ENCODE peak calls at places on chromosomes 12 and 14, in five cellular contexts. One of them, this sample, is unnamed.

GRCh38 chr12:40971911-40972310 is 216.2 kb upstream of the PDZRN4 start:
- DNase-seq in tibial nerve: no peak
- DNase-seq in heart right ventricle: no peak
- DNase-seq in lower lobe of right lung: no peak
- DNase-seq in MM.1S: no peak
- DNase-seq in this sample: no peak

GRCh38 chr14:69059658-69060648 is 80.9 kb upstream of the ACTN1 start:
- DNase-seq in tibial nerve: no peak
- DNase-seq in heart right ventricle: no peak
- DNase-seq in lower lobe of right lung: no peak
- DNase-seq in MM.1S: no peak
- DNase-seq in this sample: no peak

GRCh38 chr14:38505221-38506095 is 249.6 kb upstream of the CLEC14A start:
- DNase-seq in tibial nerve: no peak
- DNase-seq in heart right ventricle: no peak
- DNase-seq in lower lobe of right lung: no peak
- DNase-seq in MM.1S: no peak
- DNase-seq in this sample: no peak

GRCh38 chr14:64707661-64708060 is 3.4 kb downstream of the PLEKHG3 start:
- DNase-seq in tibial nerve: no peak
- DNase-seq in heart right ventricle: no peak
- DNase-seq in lower lobe of right lung: no peak
- DNase-seq in MM.1S: no peak
- DNase-seq in this sample: no peak

GRCh38 chr12:119802472-119802871 is 74.6 kb downstream of the CIT start:
- DNase-seq in tibial nerve: peak; percentile 19
- DNase-seq in heart right ventricle: peak; percentile 21
- DNase-seq in lower lobe of right lung: no peak
- DNase-seq in MM.1S: no peak
- DNase-seq in this sample: no peak

GRCh38 chr12:132343294-132343972 is 14.0 kb upstream of the GALNT9 start:
- DNase-seq in tibial nerve: no peak
- DNase-seq in heart right ventricle: no peak
- DNase-seq in lower lobe of right lung: no peak
- DNase-seq in MM.1S: no peak
- DNase-seq in this sample: no peak

GRCh38 chr12:55996201-55996714 is 818 bp upstream of the SUOX start:
- DNase-seq in tibial nerve: peak; percentile 26
- DNase-seq in heart right ventricle: no peak
- DNase-seq in lower lobe of right lung: no peak
- DNase-seq in MM.1S: peak; percentile 72
- DNase-seq in this sample: peak; percentile 74

GRCh38 chr12:43921666-43922337 is 85.9 kb downstream of the TMEM117 start:
- DNase-seq in tibial nerve: no peak
- DNase-seq in heart right ventricle: no peak
- DNase-seq in lower lobe of right lung: no peak
- DNase-seq in MM.1S: no peak
- DNase-seq in this sample: no peak

GRCh38 chr14:95514131-95515079 is 2.0 kb downstream of the SYNE3 start:
- DNase-seq in tibial nerve: no peak
- DNase-seq in heart right ventricle: no peak
- DNase-seq in lower lobe of right lung: peak; percentile 54
- DNase-seq in MM.1S: peak; percentile 45
- DNase-seq in this sample: no peak

GRCh38 chr14:84686550-84686949 is 843.4 kb upstream of the FLRT2 start:
- DNase-seq in tibial nerve: no peak
- DNase-seq in heart right ventricle: no peak
- DNase-seq in lower lobe of right lung: no peak
- DNase-seq in MM.1S: no peak
- DNase-seq in this sample: no peak

GRCh38 chr14:40393143-40393542 is 960.9 kb upstream of the FBXO33 start:
- DNase-seq in tibial nerve: no peak
- DNase-seq in heart right ventricle: no peak
- DNase-seq in lower lobe of right lung: no peak
- DNase-seq in MM.1S: no peak
- DNase-seq in this sample: no peak

GRCh38 chr12:93122569-93123091 is 193.5 kb upstream of the EEA1 start:
- DNase-seq in tibial nerve: no peak
- DNase-seq in heart right ventricle: no peak
- DNase-seq in lower lobe of right lung: peak; percentile 60
- DNase-seq in MM.1S: no peak
- DNase-seq in this sample: no peak

GRCh38 chr12:75560167-75560566 is 48.8 kb upstream of the KRR1 start:
- DNase-seq in tibial nerve: no peak
- DNase-seq in heart right ventricle: no peak
- DNase-seq in lower lobe of right lung: no peak
- DNase-seq in MM.1S: peak; percentile 20
- DNase-seq in this sample: no peak

GRCh38 chr12:50390284-50390683 is 6.1 kb downstream of the FAM186A start:
- DNase-seq in tibial nerve: no peak
- DNase-seq in heart right ventricle: no peak
- DNase-seq in lower lobe of right lung: no peak
- DNase-seq in MM.1S: no peak
- DNase-seq in this sample: no peak

GRCh38 chr14:68665116-68665515 is 127.8 kb downstream of the ZFP36L1 start:
- DNase-seq in tibial nerve: no peak
- DNase-seq in heart right ventricle: no peak
- DNase-seq in lower lobe of right lung: no peak
- DNase-seq in MM.1S: no peak
- DNase-seq in this sample: no peak

GRCh38 chr12:119659289-119659897 is 8.5 kb upstream of the PRKAB1 start:
- DNase-seq in tibial nerve: no peak
- DNase-seq in heart right ventricle: no peak
- DNase-seq in lower lobe of right lung: no peak
- DNase-seq in MM.1S: peak; percentile 26
- DNase-seq in this sample: peak; percentile 47

GRCh38 chr14:64503184-64503433 is 529 bp downstream of the ZBTB25 start:
- DNase-seq in tibial nerve: no peak
- DNase-seq in heart right ventricle: no peak
- DNase-seq in lower lobe of right lung: no peak
- DNase-seq in MM.1S: no peak
- DNase-seq in this sample: no peak

GRCh38 chr14:103408491-103409155 is 23.4 kb downstream of the MARK3 start:
- DNase-seq in tibial nerve: no peak
- DNase-seq in heart right ventricle: no peak
- DNase-seq in lower lobe of right lung: no peak
- DNase-seq in MM.1S: no peak
- DNase-seq in this sample: no peak

GRCh38 chr14:104197449-104198247 is 59.3 kb downstream of the KIF26A start:
- DNase-seq in tibial nerve: no peak
- DNase-seq in heart right ventricle: no peak
- DNase-seq in lower lobe of right lung: no peak
- DNase-seq in MM.1S: no peak
- DNase-seq in this sample: no peak

GRCh38 chr12:2387051-2387834 is 334.5 kb downstream of the CACNA1C start:
- DNase-seq in tibial nerve: no peak
- DNase-seq in heart right ventricle: no peak
- DNase-seq in lower lobe of right lung: no peak
- DNase-seq in MM.1S: no peak
- DNase-seq in this sample: no peak

GRCh38 chr12:6178981-6179761 is 21.0 kb upstream of the CD9 start:
- DNase-seq in tibial nerve: no peak
- DNase-seq in heart right ventricle: no peak
- DNase-seq in lower lobe of right lung: no peak
- DNase-seq in MM.1S: no peak
- DNase-seq in this sample: no peak

GRCh38 chr12:132228535-132229422 is 84.5 kb downstream of the NOC4L start:
- DNase-seq in tibial nerve: no peak
- DNase-seq in heart right ventricle: no peak
- DNase-seq in lower lobe of right lung: no peak
- DNase-seq in MM.1S: no peak
- DNase-seq in this sample: no peak

GRCh38 chr14:61695695-61696527 is 598 bp downstream of the HIF1A start:
- DNase-seq in tibial nerve: peak; percentile 20
- DNase-seq in heart right ventricle: peak; percentile 61
- DNase-seq in lower lobe of right lung: peak; percentile 68
- DNase-seq in MM.1S: no peak
- DNase-seq in this sample: peak; percentile 77

GRCh38 chr14:88422036-88422435 is 36.6 kb downstream of the SPATA7 start:
- DNase-seq in tibial nerve: no peak
- DNase-seq in heart right ventricle: no peak
- DNase-seq in lower lobe of right lung: no peak
- DNase-seq in MM.1S: no peak
- DNase-seq in this sample: no peak

GRCh38 chr14:96805906-96806305 is 8.7 kb downstream of the VRK1 start:
- DNase-seq in tibial nerve: no peak
- DNase-seq in heart right ventricle: no peak
- DNase-seq in lower lobe of right lung: no peak
- DNase-seq in MM.1S: no peak
- DNase-seq in this sample: no peak

GRCh38 chr14:100060766-100061165 is 4.5 kb upstream of the EVL start:
- DNase-seq in tibial nerve: no peak
- DNase-seq in heart right ventricle: no peak
- DNase-seq in lower lobe of right lung: no peak
- DNase-seq in MM.1S: no peak
- DNase-seq in this sample: no peak
- H3K4me1 ChIP-seq in tibial nerve: no peaks in the 10 kb centered on the region
- H3K4me1 ChIP-seq in heart right ventricle: peaks cover 8% of the 10 kb centered on the region
- H3K4me1 ChIP-seq in lower lobe of right lung: peaks cover 32% of the 10 kb centered on the region
- H3K4me1 ChIP-seq in MM.1S: peaks cover 49% of the 10 kb centered on the region
- H3K4me1 ChIP-seq in this sample: peaks cover 76% of the 10 kb centered on the region

DNA sequence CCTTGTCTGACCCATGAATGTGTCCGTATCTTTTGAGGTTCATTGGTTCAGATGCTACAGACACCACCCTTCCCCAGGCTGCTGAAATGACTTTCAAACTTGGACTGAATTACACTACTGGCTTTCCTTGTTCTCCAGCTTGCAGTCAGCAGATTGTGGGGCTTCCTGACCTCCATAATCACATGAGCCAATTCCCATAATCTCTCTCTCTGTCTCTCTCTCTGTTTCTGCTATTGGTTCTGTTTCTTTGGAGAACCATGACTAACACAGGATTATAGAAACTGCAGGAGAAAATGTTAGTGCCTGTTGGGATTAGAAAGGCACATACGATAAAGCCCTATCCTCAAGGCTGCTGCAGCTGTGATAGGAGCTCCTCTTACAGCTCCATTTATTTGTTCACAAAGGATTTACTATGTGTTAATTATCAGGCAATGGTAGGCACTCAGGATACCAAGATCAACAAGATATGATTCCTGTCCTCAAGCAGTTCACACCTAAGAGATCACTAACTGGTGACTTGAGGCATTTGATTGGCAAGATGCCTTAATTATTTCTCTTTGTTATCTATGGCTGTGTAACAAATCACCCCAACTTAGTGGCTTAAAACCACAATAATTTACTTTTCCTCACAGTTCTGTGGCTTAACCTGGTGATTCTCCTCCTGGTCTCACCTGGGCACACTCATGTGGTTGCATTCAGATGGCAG is 10.2 kb upstream of the NYNRIN start:
- DNase-seq in tibial nerve: no peak
- DNase-seq in heart right ventricle: no peak
- DNase-seq in lower lobe of right lung: no peak
- DNase-seq in MM.1S: no peak
- DNase-seq in this sample: no peak
- H3K27ac ChIP-seq in tibial nerve: no peak overlapping the region
- H3K27ac ChIP-seq in heart right ventricle: no peak overlapping the region
- H3K27ac ChIP-seq in lower lobe of right lung: no peak overlapping the region
- H3K27ac ChIP-seq in MM.1S: no peak overlapping the region
- H3K27ac ChIP-seq in this sample: no peak overlapping the region

GRCh38 chr14:94373708-94374107 is 14.7 kb downstream of the SERPINA1 start:
- DNase-seq in tibial nerve: peak; percentile 39
- DNase-seq in heart right ventricle: no peak
- DNase-seq in lower lobe of right lung: no peak
- DNase-seq in MM.1S: no peak
- DNase-seq in this sample: no peak
- H3K27me3 ChIP-seq in tibial nerve: no peaks in the 10 kb centered on the region
- H3K27me3 ChIP-seq in heart right ventricle: peaks cover 4% of the 10 kb centered on the region
- H3K27me3 ChIP-seq in lower lobe of right lung: no peaks in the 10 kb centered on the region
- H3K27me3 ChIP-seq in MM.1S: no peaks in the 10 kb centered on the region
- H3K27me3 ChIP-seq in this sample: no peaks in the 10 kb centered on the region

GRCh38 chr14:99479160-99479902 is 1.3 kb downstream of the SETD3 start:
- DNase-seq in tibial nerve: no peak
- DNase-seq in heart right ventricle: no peak
- DNase-seq in lower lobe of right lung: no peak
- DNase-seq in MM.1S: no peak
- DNase-seq in this sample: no peak
- H3K4me1 ChIP-seq in tibial nerve: no peaks in the 10 kb centered on the region
- H3K4me1 ChIP-seq in heart right ventricle: peaks cover 39% of the 10 kb centered on the region
- H3K4me1 ChIP-seq in lower lobe of right lung: peaks cover 54% of the 10 kb centered on the region
- H3K4me1 ChIP-seq in MM.1S: peaks cover 4% of the 10 kb centered on the region
- H3K4me1 ChIP-seq in this sample: peaks cover 34% of the 10 kb centered on the region

GRCh38 chr14:53880761-53881160 is 75.9 kb downstream of the BMP4 start:
- DNase-seq in tibial nerve: no peak
- DNase-seq in heart right ventricle: no peak
- DNase-seq in lower lobe of right lung: no peak
- DNase-seq in MM.1S: no peak
- DNase-seq in this sample: no peak

GRCh38 chr14:53881921-53882320 is 74.7 kb downstream of the BMP4 start:
- DNase-seq in tibial nerve: no peak
- DNase-seq in heart right ventricle: no peak
- DNase-seq in lower lobe of right lung: no peak
- DNase-seq in MM.1S: no peak
- DNase-seq in this sample: no peak

GRCh38 chr14:53882684-53883083 is 73.9 kb downstream of the BMP4 start:
- DNase-seq in tibial nerve: no peak
- DNase-seq in heart right ventricle: no peak
- DNase-seq in lower lobe of right lung: no peak
- DNase-seq in MM.1S: no peak
- DNase-seq in this sample: no peak

GRCh38 chr14:53879747-53880146 is 76.9 kb downstream of the BMP4 start:
- DNase-seq in tibial nerve: no peak
- DNase-seq in heart right ventricle: no peak
- DNase-seq in lower lobe of right lung: no peak
- DNase-seq in MM.1S: no peak
- DNase-seq in this sample: no peak

GRCh38 chr14:53881161-53881846 is 75.3 kb downstream of the BMP4 start:
- DNase-seq in tibial nerve: no peak
- DNase-seq in heart right ventricle: no peak
- DNase-seq in lower lobe of right lung: no peak
- DNase-seq in MM.1S: no peak
- DNase-seq in this sample: no peak
- H3K27ac ChIP-seq in tibial nerve: no peak overlapping the region
- H3K27ac ChIP-seq in heart right ventricle: no peak overlapping the region
- H3K27ac ChIP-seq in lower lobe of right lung: no peak overlapping the region
- H3K27ac ChIP-seq in MM.1S: no peak overlapping the region
- H3K27ac ChIP-seq in this sample: no peak overlapping the region